ENCODE peak calls at places on chromosomes 13 and 19, in nine cellular contexts. M is activated T-cell treated with anti-CD3 and anti-CD28 coated beads for 1 hour; T is transverse colon; Q is activated T-helper 9 cell treated with anti-CD3 and anti-CD28 coated beads, Interleukin-2, amount 50 U/mL, for 16 hours; B is gastrocnemius medialis; D is islet precursor cell; S is epithelial cell of prostate; Y is NCI-H345; V is Kasumi-1. H is an unnamed sample.

GRCh38 chr19:2038284-2039081 is 12.6 kb downstream of the MKNK2 start:
- DNase-seq in S (no peak), V (no peak), Q (no peak), D (no peak), T (no peak), B (peak), M (no peak), Y (no peak), H (no peak)

GRCh38 chr19:11447347-11448262 is 12.2 kb downstream of the PRKCSH start:
- DNase-seq in D (no peak), T (no peak), V (no peak), M (no peak), S (no peak), B (no peak), Y (no peak), Q (no peak), H (no peak)

GRCh38 chr13:113224486-113224885 is 15.1 kb downstream of the CUL4A start:
- DNase-seq in Y (peak), S (no peak), B (no peak), T (no peak), V (no peak), Q (no peak), D (no peak), M (no peak), H (no peak)

GRCh38 chr19:32200312-32201038 is 144.9 kb upstream of the ZNF507 start:
- DNase-seq in B (no peak), S (no peak), M (no peak), T (no peak), V (no peak), Y (no peak), D (peak), Q (no peak), H (no peak)

GRCh38 chr19:51359294-51359693 is 6.9 kb downstream of the ETFB start:
- DNase-seq in Q (no peak), T (no peak), D (peak), V (no peak), Y (no peak), M (no peak), B (no peak), S (peak), H (no peak)

GRCh38 chr13:25886438-25887214 is 165.2 kb downstream of the SHISA2 start:
- DNase-seq in S (peak), V (no peak), Y (no peak), T (no peak), M (no peak), Q (no peak), B (no peak), D (no peak), H (no peak)

GRCh38 chr19:39223703-39224279 is 19.7 kb upstream of the SYCN start:
- DNase-seq in Y (no peak), M (no peak), Q (no peak), S (no peak), V (peak), D (peak), B (no peak), T (no peak), H (no peak)

GRCh38 chr13:78595458-78595818 is 7.9 kb downstream of the POU4F1 start:
- DNase-seq in M (no peak), T (no peak), B (no peak), S (no peak), V (no peak), Q (no peak), Y (no peak), D (peak), H (no peak)

GRCh38 chr13:41008349-41008980 is 10.7 kb downstream of the ELF1 start:
- DNase-seq in M (no peak), S (peak), V (no peak), Q (no peak), Y (no peak), T (no peak), B (no peak), D (no peak), H (no peak)

GRCh38 chr19:34082289-34083077 is 89.8 kb upstream of the LSM14A start:
- DNase-seq in V (no peak), T (no peak), Q (no peak), S (no peak), B (no peak), M (no peak), D (peak), Y (no peak), H (no peak)

GRCh38 chr19:29583196-29584006 is 22.7 kb upstream of the POP4 start:
- DNase-seq in Q (no peak), M (no peak), V (no peak), Y (no peak), B (no peak), T (no peak), S (no peak), D (peak), H (no peak)

GRCh38 chr13:86757236-86757978 is 913.8 kb upstream of the SLITRK5 start:
- DNase-seq in Q (peak), S (no peak), M (no peak), T (no peak), Y (no peak), B (no peak), V (no peak), D (peak), H (no peak)

GRCh38 chr13:99382428-99383133 is 75.4 kb upstream of the GPR183 start:
- DNase-seq in D (peak), M (no peak), T (peak), V (no peak), S (no peak), B (no peak), Y (no peak), Q (no peak), H (no peak)

GRCh38 chr19:46303702-46304397 is 7.0 kb downstream of the HIF3A start:
- DNase-seq in Q (no peak), M (no peak), B (no peak), V (no peak), D (peak), Y (no peak), S (no peak), T (peak), H (no peak)

GRCh38 chr13:19329365-19329764 is 147.7 kb upstream of the TUBA3C start:
- DNase-seq in Q (no peak), V (no peak), B (no peak), Y (no peak), T (no peak), D (no peak), M (no peak), S (no peak), H (no peak)

GRCh38 chr19:6069268-6069771 is 41.0 kb downstream of the RFX2 start:
- DNase-seq in D (no peak), M (no peak), T (no peak), Y (no peak), S (no peak), B (no peak), Q (no peak), V (no peak), H (no peak)

GRCh38 chr19:43634877-43635560 is 4.6 kb downstream of the CADM4 start:
- DNase-seq in S (no peak), Q (no peak), T (no peak), V (no peak), D (peak), M (no peak), B (no peak), Y (no peak), H (no peak)

GRCh38 chr19:10961763-10962536 is 1.1 kb downstream of the SMARCA4 start:
- DNase-seq in Q (no peak), D (no peak), V (peak), S (no peak), Y (no peak), B (no peak), T (no peak), M (peak), H (no peak)

H was measured in natural killer cell.